ENCODE peak calls at places on chromosomes 3 and 15, in six cellular contexts. Y, S, U, K, D and M are unnamed samples.

GRCh38 chr3:119580148-119580760 is 962 bp downstream of the ADPRH start:
- DNase-seq in Y (no peak), K (peak), S (peak), D (no peak), U (no peak), M (peak)

GRCh38 chr3:150497956-150498355 is 48.3 kb downstream of the SERP1 start:
- DNase-seq in D (no peak), U (no peak), Y (peak), K (no peak), S (no peak), M (peak)

GRCh38 chr15:88810449-88810848 is 7.2 kb downstream of the ACAN start:
- DNase-seq in K (no peak), D (no peak), S (no peak), U (no peak), Y (peak), M (peak)

GRCh38 chr3:81891056-81891455 is 129.6 kb upstream of the GBE1 start:
- DNase-seq in K (no peak), S (no peak), D (no peak), U (no peak), Y (no peak), M (no peak)

GRCh38 chr3:149547954-149548728 is 73.6 kb downstream of the TM4SF4 start:
- DNase-seq in D (no peak), U (no peak), K (no peak), Y (peak), S (no peak), M (peak)

GRCh38 chr3:67245545-67245944 is 247.4 kb downstream of the KBTBD8 start:
- DNase-seq in D (no peak), Y (no peak), S (no peak), K (no peak), U (no peak), M (no peak)

GRCh38 chr15:55183679-55184078 is 13.1 kb downstream of the RSL24D1 start:
- DNase-seq in K (no peak), D (no peak), U (no peak), Y (peak), S (no peak), M (no peak)

GRCh38 chr15:58222698-58223097 is 84.5 kb downstream of the AQP9 start:
- DNase-seq in K (no peak), D (no peak), S (no peak), Y (no peak), U (no peak), M (no peak)

GRCh38 chr3:136262559-136262958 is 12.4 kb downstream of the PCCB start:
- DNase-seq in K (no peak), S (no peak), Y (no peak), U (no peak), D (no peak), M (no peak)

GRCh38 chr3:53803816-53804545 is 42.2 kb downstream of the CHDH start:
- DNase-seq in K (no peak), S (no peak), D (no peak), Y (no peak), U (no peak), M (no peak)

GRCh38 chr3:139677341-139678155 is at the start of gene NMNAT3:
- DNase-seq in D (no peak), K (peak), Y (peak), S (peak), U (peak), M (peak)

GRCh38 chr3:27428446-27428845 is 55.7 kb downstream of the SLC4A7 start:
- DNase-seq in D (no peak), S (no peak), U (no peak), K (no peak), Y (peak), M (no peak)

GRCh38 chr15:48963524-48964113 is at the start of gene SHC4:
- DNase-seq in U (no peak), D (no peak), S (peak), K (peak), Y (peak), M (peak)

GRCh38 chr3:17974206-17974841 is 231.9 kb upstream of the TBC1D5 start:
- DNase-seq in D (no peak), Y (peak), K (no peak), U (no peak), S (no peak), M (no peak)

GRCh38 chr3:57733790-57734189 is 22.3 kb upstream of the SLMAP start:
- DNase-seq in Y (peak), K (no peak), U (no peak), S (peak), D (no peak), M (no peak)

GRCh38 chr15:90414408-90415028 is 26.5 kb downstream of the IQGAP1 start:
- DNase-seq in Y (peak), K (no peak), U (no peak), D (no peak), S (no peak), M (peak)

GRCh38 chr3:43620953-43621405 is 832 bp downstream of the ANO10 start:
- DNase-seq in K (no peak), U (no peak), S (peak), Y (peak), D (no peak), M (peak)

GRCh38 chr3:127412578-127413317 is 124.9 kb upstream of the PRR20G start:
- DNase-seq in K (no peak), D (peak), U (no peak), Y (no peak), S (no peak), M (no peak)

GRCh38 chr15:48644498-48644826 is 1.0 kb downstream of the FBN1 start:
- DNase-seq in D (no peak), U (no peak), Y (peak), S (no peak), K (no peak), M (no peak)

GRCh38 chr15:77821188-77821958 is 188.7 kb upstream of the LINGO1 start:
- DNase-seq in Y (peak), D (no peak), K (peak), S (peak), U (peak), M (peak)

GRCh38 chr15:85178366-85178765 is 196.7 kb downstream of the PDE8A start:
- DNase-seq in D (no peak), K (no peak), Y (no peak), U (no peak), S (no peak), M (no peak)

GRCh38 chr15:23854535-23855252 is 167.6 kb upstream of the NDN start:
- DNase-seq in D (no peak), Y (no peak), S (peak), K (no peak), U (no peak), M (no peak)

GRCh38 chr15:82177291-82178010 is 85.1 kb downstream of the EFL1 start:
- DNase-seq in Y (peak), D (no peak), K (no peak), U (no peak), S (no peak), M (peak)

GRCh38 chr15:50758712-50759205 is 6.7 kb downstream of the SPPL2A start:
- DNase-seq in U (no peak), D (no peak), K (no peak), S (no peak), Y (no peak), M (peak)

GRCh38 chr15:101357885-101358284 is 62.8 kb upstream of the SNRPA1 start:
- DNase-seq in D (no peak), Y (no peak), K (no peak), U (no peak), S (no peak), M (no peak)

GRCh38 chr15:98724017-98724416 is 75.7 kb downstream of the IGF1R start:
- DNase-seq in U (no peak), K (no peak), Y (no peak), S (no peak), D (no peak), M (no peak)

GRCh38 chr15:39948817-39949216 is 14.9 kb downstream of the EIF2AK4 start:
- DNase-seq in K (no peak), U (no peak), Y (no peak), S (no peak), D (no peak), M (no peak)

GRCh38 chr3:127164615-127165014 is 28.3 kb upstream of the PRR23E start:
- DNase-seq in D (no peak), Y (no peak), U (no peak), K (peak), S (no peak), M (no peak)

GRCh38 chr3:156181509-156181908 is 61.1 kb downstream of the KCNAB1 start:
- DNase-seq in D (no peak), K (no peak), S (no peak), U (no peak), Y (peak), M (peak)

GRCh38 chr3:2770451-2770850 is 339.7 kb downstream of the IL5RA start:
- DNase-seq in S (peak), D (no peak), Y (no peak), K (no peak), U (no peak), M (no peak)

DNA sequence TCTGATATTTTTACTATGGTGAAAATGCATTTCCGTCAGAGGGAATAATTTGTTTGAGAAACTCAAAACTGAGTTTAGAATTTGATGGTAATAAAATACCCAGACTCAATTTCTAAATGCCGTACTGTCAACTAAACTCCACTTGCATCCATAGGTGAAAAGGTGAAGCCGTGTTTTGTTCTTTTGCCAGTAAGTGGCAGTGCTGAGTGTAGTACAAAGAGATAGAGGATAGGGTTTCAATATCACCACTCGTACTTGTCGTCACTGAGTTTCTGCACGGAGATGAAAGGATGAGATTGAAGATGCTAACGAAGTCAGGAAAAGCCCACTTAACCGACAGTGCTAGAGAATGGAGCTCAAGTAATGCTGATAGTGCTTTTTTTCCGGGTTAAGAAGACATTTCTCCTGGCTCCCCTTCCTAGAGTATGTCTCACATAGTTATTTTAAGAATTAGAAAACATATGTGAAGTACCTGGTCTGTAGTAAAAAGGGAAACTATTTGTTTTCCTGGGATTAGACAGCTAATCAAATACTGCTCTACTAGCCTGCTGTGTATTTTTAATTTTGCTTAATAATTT is 345.1 kb downstream of the IL5RA start:
- DNase-seq in K (no peak), U (no peak), S (peak), D (no peak), Y (no peak), M (no peak)
- TF ChIP-seq CTCF in K (no peak), U (no peak), S (peak), D (no peak), Y (no peak), M (no peak)

GRCh38 chr15:67048281-67049279 is 16.8 kb upstream of the SMAD3 start:
- DNase-seq in U (no peak), D (no peak), K (no peak), Y (peak), S (no peak), M (peak)
- H3K27ac ChIP-seq in U (peak), D (peak), K (peak), Y (peak), S (no peak), M (peak)

GRCh38 chr3:50375200-50375931 is 16.0 kb upstream of the TMEM115 start:
- DNase-seq in K (no peak), Y (no peak), U (no peak), S (peak), D (no peak), M (no peak)
- TF ChIP-seq CTCF in K (no peak), Y (peak), U (peak), S (peak), D (no peak), M (peak)

GRCh38 chr3:13479332-13479581 is 849 bp upstream of the HDAC11 start:
- DNase-seq in Y (peak), K (no peak), D (no peak), S (peak), U (no peak), M (no peak)
- H3K27ac ChIP-seq in Y (no peak), K (peak), D (peak), S (peak), U (peak), M (no peak)

GRCh38 chr3:9729419-9729818 is 2.1 kb upstream of the BRPF1 start:
- DNase-seq in U (no peak), S (no peak), K (no peak), D (no peak), Y (no peak), M (no peak)

GRCh38 chr3:9730747-9731205 is 759 bp upstream of the BRPF1 start:
- DNase-seq in K (no peak), Y (no peak), D (no peak), U (no peak), S (no peak), M (no peak)

GRCh38 chr3:9727743-9728142 is 3.8 kb upstream of the BRPF1 start:
- DNase-seq in D (no peak), K (no peak), U (no peak), Y (peak), S (no peak), M (no peak)

GRCh38 chr3:9725775-9726174 is 5.8 kb upstream of the BRPF1 start:
- DNase-seq in K (no peak), S (no peak), D (no peak), Y (no peak), U (no peak), M (no peak)

DNA sequence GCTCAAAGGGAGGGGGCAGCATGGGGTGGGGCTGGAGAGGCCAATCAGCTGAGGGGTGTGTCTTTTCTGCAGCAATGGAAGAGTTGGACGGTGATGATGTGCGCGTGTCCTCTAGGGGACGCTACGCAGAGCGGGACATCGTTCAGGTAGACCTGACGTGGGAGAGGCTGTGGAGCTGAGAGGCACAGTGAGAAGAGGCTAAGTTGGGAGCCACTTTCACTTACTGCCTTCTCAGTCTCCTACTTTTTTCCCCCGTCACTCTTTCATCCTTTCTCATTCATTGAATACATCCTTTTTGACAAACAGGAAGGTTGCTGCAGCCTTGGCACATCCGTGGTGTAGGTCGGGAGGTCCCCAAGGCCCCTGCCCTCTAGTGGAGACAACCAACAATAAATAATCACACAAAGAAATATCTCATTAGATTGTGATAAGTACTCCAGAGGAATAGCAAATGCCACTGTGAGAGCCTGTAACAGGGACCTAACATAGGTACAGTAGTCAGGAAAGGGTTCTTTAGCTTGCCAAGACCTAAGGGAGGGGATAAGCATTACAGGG is 4.4 kb upstream of the BRPF1 start:
- DNase-seq in D (no peak), K (no peak), Y (no peak), U (peak), S (peak), M (no peak)
- TF ChIP-seq CTCF in D (no peak), K (no peak), Y (peak), U (peak), S (peak), M (peak)

DNA sequence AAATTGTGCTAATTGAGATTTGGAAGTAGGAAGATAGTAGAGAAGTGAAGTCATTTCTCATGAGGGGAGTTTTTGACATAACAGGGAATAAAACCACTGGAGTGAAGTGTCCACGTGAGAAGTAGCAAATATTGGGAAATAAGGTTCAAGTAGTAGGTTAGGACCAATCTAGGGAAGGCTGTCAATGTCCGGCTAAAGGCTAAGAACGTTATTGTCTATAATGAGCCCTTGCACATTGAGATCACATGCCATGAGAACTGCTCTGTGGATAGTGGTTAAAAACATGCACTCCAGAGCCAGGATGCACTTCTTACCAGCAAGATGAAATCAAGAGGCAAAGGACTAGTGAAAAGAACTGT is 459.9 kb upstream of the TPRG1 start:
- DNase-seq in D (no peak), Y (no peak), S (no peak), K (no peak), U (no peak), M (peak)
- H3K27ac ChIP-seq in D (no peak), Y (peak), S (no peak), K (peak), U (no peak), M (peak)